ENCODE peak calls at places on chromosomes 5 and 9, in seven cellular contexts. One of them, this sample, is unnamed. For H3K4me1, the result is how much of the 10 kb centered on the place peaks cover.

GRCh38 chr9:21686738-21687137 is 115.7 kb upstream of the MTAP start:
- DNase-seq in thyroid gland: no peak
- DNase-seq in OCI-LY7: no peak
- DNase-seq in GM23338: no peak
- DNase-seq in heart left ventricle: no peak
- DNase-seq in osteoblast: no peak
- DNase-seq in prostate gland: no peak
- DNase-seq in this sample: no peak

GRCh38 chr5:114319821-114320220 is 42.0 kb upstream of the KCNN2 start:
- DNase-seq in thyroid gland: no peak
- DNase-seq in OCI-LY7: no peak
- DNase-seq in GM23338: no peak
- DNase-seq in heart left ventricle: no peak
- DNase-seq in osteoblast: no peak
- DNase-seq in prostate gland: no peak
- DNase-seq in this sample: no peak

GRCh38 chr9:38153152-38153909 is 84.3 kb upstream of the SHB start:
- DNase-seq in thyroid gland: no peak
- DNase-seq in OCI-LY7: no peak
- DNase-seq in GM23338: no peak
- DNase-seq in heart left ventricle: no peak
- DNase-seq in osteoblast: no peak
- DNase-seq in prostate gland: no peak
- DNase-seq in this sample: no peak

GRCh38 chr5:176883700-176884570 is 15.2 kb downstream of the HK3 start:
- DNase-seq in thyroid gland: no peak
- DNase-seq in OCI-LY7: no peak
- DNase-seq in GM23338: no peak
- DNase-seq in heart left ventricle: no peak
- DNase-seq in osteoblast: peak
- DNase-seq in prostate gland: no peak
- DNase-seq in this sample: no peak

GRCh38 chr9:31005086-31005665 is 1379.3 kb upstream of the ACO1 start:
- DNase-seq in thyroid gland: no peak
- DNase-seq in OCI-LY7: no peak
- DNase-seq in GM23338: no peak
- DNase-seq in heart left ventricle: no peak
- DNase-seq in osteoblast: no peak
- DNase-seq in prostate gland: no peak
- DNase-seq in this sample: no peak

GRCh38 chr5:128413356-128413755 is 124.7 kb downstream of the FBN2 start:
- DNase-seq in thyroid gland: no peak
- DNase-seq in OCI-LY7: no peak
- DNase-seq in GM23338: no peak
- DNase-seq in heart left ventricle: no peak
- DNase-seq in osteoblast: no peak
- DNase-seq in prostate gland: no peak
- DNase-seq in this sample: no peak

GRCh38 chr5:83547156-83547555 is 75.6 kb downstream of the VCAN start:
- DNase-seq in thyroid gland: no peak
- DNase-seq in OCI-LY7: no peak
- DNase-seq in GM23338: no peak
- DNase-seq in heart left ventricle: no peak
- DNase-seq in osteoblast: peak
- DNase-seq in prostate gland: no peak
- DNase-seq in this sample: no peak

GRCh38 chr9:23194281-23194680 is 631.8 kb downstream of the ELAVL2 start:
- DNase-seq in thyroid gland: no peak
- DNase-seq in OCI-LY7: no peak
- DNase-seq in GM23338: no peak
- DNase-seq in heart left ventricle: no peak
- DNase-seq in osteoblast: no peak
- DNase-seq in prostate gland: no peak
- DNase-seq in this sample: no peak

GRCh38 chr5:38642194-38642987 is 85.9 kb upstream of the LIFR start:
- DNase-seq in thyroid gland: peak
- DNase-seq in OCI-LY7: no peak
- DNase-seq in GM23338: no peak
- DNase-seq in heart left ventricle: no peak
- DNase-seq in osteoblast: no peak
- DNase-seq in prostate gland: no peak
- DNase-seq in this sample: no peak

GRCh38 chr5:126519637-126520592 is 75.1 kb downstream of the ALDH7A1 start:
- DNase-seq in thyroid gland: peak
- DNase-seq in OCI-LY7: no peak
- DNase-seq in GM23338: no peak
- DNase-seq in heart left ventricle: no peak
- DNase-seq in osteoblast: peak
- DNase-seq in prostate gland: peak
- DNase-seq in this sample: no peak

GRCh38 chr9:2570615-2571479 is 50.7 kb upstream of the VLDLR start:
- DNase-seq in thyroid gland: peak
- DNase-seq in OCI-LY7: no peak
- DNase-seq in GM23338: no peak
- DNase-seq in heart left ventricle: peak
- DNase-seq in osteoblast: no peak
- DNase-seq in prostate gland: no peak
- DNase-seq in this sample: no peak

GRCh38 chr5:122493091-122493775 is 181.2 kb downstream of the SNCAIP start:
- DNase-seq in thyroid gland: no peak
- DNase-seq in OCI-LY7: no peak
- DNase-seq in GM23338: no peak
- DNase-seq in heart left ventricle: peak
- DNase-seq in osteoblast: no peak
- DNase-seq in prostate gland: peak
- DNase-seq in this sample: no peak

GRCh38 chr9:122307036-122307435 is 42.4 kb downstream of the MRRF start:
- DNase-seq in thyroid gland: no peak
- DNase-seq in OCI-LY7: no peak
- DNase-seq in GM23338: peak
- DNase-seq in heart left ventricle: no peak
- DNase-seq in osteoblast: no peak
- DNase-seq in prostate gland: no peak
- DNase-seq in this sample: no peak

DNA sequence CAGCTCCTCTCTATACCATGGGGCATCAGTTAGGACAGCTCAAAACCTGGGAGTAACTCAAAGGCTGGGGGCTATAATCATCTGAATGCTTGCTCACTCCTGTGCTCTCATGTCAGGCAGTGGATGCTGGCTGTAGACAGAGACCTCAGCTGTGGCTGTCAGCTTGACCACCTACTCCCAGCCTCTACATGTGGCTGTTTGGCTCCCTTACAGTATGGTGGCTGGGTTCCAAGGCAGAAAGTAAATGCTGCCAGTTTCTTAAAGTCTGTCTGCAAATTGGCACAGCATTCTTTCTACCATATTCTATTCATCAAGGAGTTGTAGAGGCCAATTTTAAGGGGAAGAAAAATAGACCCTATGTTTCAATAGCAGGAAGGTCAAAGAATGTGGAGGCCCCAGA is 66.9 kb downstream of the TMC1 start:
- DNase-seq in thyroid gland: no peak
- DNase-seq in OCI-LY7: no peak
- DNase-seq in GM23338: no peak
- DNase-seq in heart left ventricle: no peak
- DNase-seq in osteoblast: no peak
- DNase-seq in prostate gland: peak
- DNase-seq in this sample: no peak
- H3K4me1 ChIP-seq in thyroid gland: under half
- H3K4me1 ChIP-seq in OCI-LY7: under half
- H3K4me1 ChIP-seq in GM23338: under half
- H3K4me1 ChIP-seq in heart left ventricle: under half
- H3K4me1 ChIP-seq in osteoblast: under half
- H3K4me1 ChIP-seq in prostate gland: under half
- H3K4me1 ChIP-seq in this sample: under half

DNA sequence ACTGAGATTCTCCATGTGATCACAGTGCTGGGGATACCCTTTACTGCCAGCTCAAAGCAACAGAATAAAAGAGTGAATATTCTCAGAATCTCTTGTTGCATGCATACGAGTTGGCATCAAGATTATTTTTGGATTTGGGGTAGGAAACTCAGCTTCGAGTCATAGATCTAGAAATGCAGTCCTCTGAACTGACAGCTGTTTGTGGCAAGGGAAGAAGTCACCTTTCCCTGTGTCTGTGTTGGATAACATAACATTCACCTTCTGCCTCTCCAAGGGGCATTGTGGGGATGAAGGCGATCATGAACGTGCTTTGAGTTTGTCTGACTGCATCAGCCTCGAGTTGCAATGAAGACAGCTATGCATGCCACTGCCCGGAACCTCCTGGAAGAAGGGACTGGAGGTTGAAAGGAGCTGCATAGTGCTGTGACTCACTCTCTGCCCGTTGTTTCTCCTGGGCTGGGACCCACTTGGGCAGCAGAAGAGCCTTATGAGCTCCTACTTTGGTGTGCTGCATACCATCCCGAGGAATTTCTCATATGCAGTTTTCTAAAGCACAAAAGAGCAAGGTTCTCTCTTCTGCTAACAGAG is 231.7 kb downstream of the ARHGAP26 start:
- DNase-seq in thyroid gland: no peak
- DNase-seq in OCI-LY7: peak
- DNase-seq in GM23338: peak
- DNase-seq in heart left ventricle: no peak
- DNase-seq in osteoblast: peak
- DNase-seq in prostate gland: no peak
- DNase-seq in this sample: no peak
- H3K4me1 ChIP-seq in thyroid gland: under half
- H3K4me1 ChIP-seq in OCI-LY7: under half
- H3K4me1 ChIP-seq in GM23338: under half
- H3K4me1 ChIP-seq in heart left ventricle: under half
- H3K4me1 ChIP-seq in osteoblast: under half
- H3K4me1 ChIP-seq in prostate gland: under half
- H3K4me1 ChIP-seq in this sample: under half

GRCh38 chr5:42855811-42856210 is 44.1 kb upstream of the SELENOP start:
- DNase-seq in thyroid gland: no peak
- DNase-seq in OCI-LY7: no peak
- DNase-seq in GM23338: no peak
- DNase-seq in heart left ventricle: no peak
- DNase-seq in osteoblast: no peak
- DNase-seq in prostate gland: no peak
- DNase-seq in this sample: no peak

GRCh38 chr5:42858031-42858643 is 46.4 kb upstream of the SELENOP start:
- DNase-seq in thyroid gland: no peak
- DNase-seq in OCI-LY7: no peak
- DNase-seq in GM23338: peak
- DNase-seq in heart left ventricle: no peak
- DNase-seq in osteoblast: peak
- DNase-seq in prostate gland: peak
- DNase-seq in this sample: no peak

GRCh38 chr5:42855386-42855785 is 43.7 kb upstream of the SELENOP start:
- DNase-seq in thyroid gland: no peak
- DNase-seq in OCI-LY7: no peak
- DNase-seq in GM23338: no peak
- DNase-seq in heart left ventricle: no peak
- DNase-seq in osteoblast: no peak
- DNase-seq in prostate gland: no peak
- DNase-seq in this sample: no peak

GRCh38 chr5:42852826-42853225 is 41.1 kb upstream of the SELENOP start:
- DNase-seq in thyroid gland: no peak
- DNase-seq in OCI-LY7: no peak
- DNase-seq in GM23338: no peak
- DNase-seq in heart left ventricle: no peak
- DNase-seq in osteoblast: no peak
- DNase-seq in prostate gland: no peak
- DNase-seq in this sample: no peak

DNA sequence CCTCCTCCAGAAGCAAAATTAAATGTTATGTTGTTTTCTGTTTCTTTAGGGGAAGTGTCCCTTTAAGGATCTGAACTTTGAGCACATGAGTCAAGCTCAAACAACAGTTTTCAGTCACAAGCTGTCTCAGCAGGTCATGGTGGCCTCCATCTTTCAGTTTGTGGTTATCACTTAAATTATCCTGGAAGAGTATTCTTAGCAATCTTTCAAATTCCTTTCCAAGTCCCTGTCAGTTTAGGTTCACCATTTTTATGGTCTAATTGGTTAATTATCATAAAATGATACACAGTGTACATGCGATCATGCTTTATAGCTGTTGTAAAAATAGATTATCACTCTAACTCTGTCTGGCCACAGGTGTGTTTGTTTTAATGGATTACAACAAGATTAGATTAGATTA is 43.1 kb upstream of the SELENOP start:
- DNase-seq in thyroid gland: no peak
- DNase-seq in OCI-LY7: no peak
- DNase-seq in GM23338: no peak
- DNase-seq in heart left ventricle: no peak
- DNase-seq in osteoblast: no peak
- DNase-seq in prostate gland: no peak
- DNase-seq in this sample: no peak
- H3K4me1 ChIP-seq in thyroid gland: under half
- H3K4me1 ChIP-seq in OCI-LY7: under half
- H3K4me1 ChIP-seq in GM23338: under half
- H3K4me1 ChIP-seq in heart left ventricle: under half
- H3K4me1 ChIP-seq in osteoblast: under half
- H3K4me1 ChIP-seq in prostate gland: under half
- H3K4me1 ChIP-seq in this sample: under half

GRCh38 chr9:77816641-77817341 is 168.7 kb upstream of the GNA14 start:
- DNase-seq in thyroid gland: no peak
- DNase-seq in OCI-LY7: no peak
- DNase-seq in GM23338: no peak
- DNase-seq in heart left ventricle: no peak
- DNase-seq in osteoblast: no peak
- DNase-seq in prostate gland: no peak
- DNase-seq in this sample: no peak

GRCh38 chr9:77817590-77818311 is 169.6 kb upstream of the GNA14 start:
- DNase-seq in thyroid gland: no peak
- DNase-seq in OCI-LY7: no peak
- DNase-seq in GM23338: no peak
- DNase-seq in heart left ventricle: no peak
- DNase-seq in osteoblast: no peak
- DNase-seq in prostate gland: no peak
- DNase-seq in this sample: no peak

GRCh38 chr9:77815260-77815659 is 167.1 kb upstream of the GNA14 start:
- DNase-seq in thyroid gland: no peak
- DNase-seq in OCI-LY7: no peak
- DNase-seq in GM23338: no peak
- DNase-seq in heart left ventricle: no peak
- DNase-seq in osteoblast: no peak
- DNase-seq in prostate gland: no peak
- DNase-seq in this sample: no peak

GRCh38 chr9:77819672-77820071 is 171.6 kb upstream of the GNA14 start:
- DNase-seq in thyroid gland: no peak
- DNase-seq in OCI-LY7: no peak
- DNase-seq in GM23338: no peak
- DNase-seq in heart left ventricle: no peak
- DNase-seq in osteoblast: no peak
- DNase-seq in prostate gland: no peak
- DNase-seq in this sample: no peak

DNA sequence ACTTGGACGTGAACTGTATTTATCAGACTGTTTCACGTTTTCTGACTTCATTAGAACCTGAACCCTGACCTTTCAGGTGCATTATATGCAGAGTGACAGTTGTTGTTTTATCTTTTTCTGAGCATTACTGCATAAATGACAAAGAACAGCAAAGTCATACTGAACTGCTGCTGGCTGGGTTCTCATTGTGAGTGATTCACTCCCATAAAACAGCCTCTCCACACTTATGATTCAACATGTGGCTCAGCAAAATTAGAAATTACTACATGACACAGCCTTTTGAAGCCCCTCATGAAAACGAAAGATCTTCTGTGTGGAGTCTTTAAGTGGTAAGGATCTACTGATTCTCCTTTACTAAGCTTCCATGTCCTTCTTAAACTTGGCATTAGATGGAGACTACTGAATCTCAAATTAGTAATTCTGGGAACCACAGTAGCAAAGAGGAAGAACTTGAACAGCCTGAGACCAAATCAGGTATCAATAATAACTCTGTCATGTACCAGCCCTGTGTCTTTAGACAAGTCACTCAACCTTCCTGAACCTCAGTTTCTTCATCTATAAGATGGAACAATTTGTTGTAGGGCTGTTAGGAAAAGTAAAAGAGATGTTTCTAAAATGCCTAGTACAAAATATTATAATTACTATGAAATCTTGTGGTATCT is 172.3 kb upstream of the GNA14 start:
- DNase-seq in thyroid gland: no peak
- DNase-seq in OCI-LY7: no peak
- DNase-seq in GM23338: no peak
- DNase-seq in heart left ventricle: no peak
- DNase-seq in osteoblast: peak
- DNase-seq in prostate gland: no peak
- DNase-seq in this sample: no peak
- H3K4me1 ChIP-seq in thyroid gland: under half
- H3K4me1 ChIP-seq in OCI-LY7: under half
- H3K4me1 ChIP-seq in GM23338: under half
- H3K4me1 ChIP-seq in heart left ventricle: under half
- H3K4me1 ChIP-seq in osteoblast: under half
- H3K4me1 ChIP-seq in prostate gland: under half
- H3K4me1 ChIP-seq in this sample: under half

This sample was measured in CD8-positive, alpha-beta T cell.